ENCODE peak calls at places on chromosomes 3 and 15, in nine cellular contexts. One of them, this sample, is unnamed.

GRCh38 chr3:167350245-167350862 is 29.7 kb downstream of the ZBBX start:
- DNase-seq in NCI-H1092 treated with DMSO at 0.1 percent for 48 hours: peak; percentile 1
- DNase-seq in mucosa of gallbladder: no peak
- DNase-seq in activated T-cell treated with anti-CD3 and anti-CD28 coated beads for 48 hours: no peak
- DNase-seq in RCC 7860: peak; percentile 9
- DNase-seq in NCI-H526 treated with DMSO at 0.1 percent for 48 hours: no peak
- DNase-seq in choroid plexus epithelial cell: peak; percentile 3
- DNase-seq in MCF 10A: peak; percentile 64
- DNase-seq in T-cell: no peak
- DNase-seq in this sample: no peak

GRCh38 chr15:89360294-89360971 is 25.8 kb upstream of the POLG start:
- DNase-seq in RCC 7860: no peak
- DNase-seq in choroid plexus epithelial cell: no peak
- DNase-seq in NCI-H526 treated with DMSO at 0.1 percent for 48 hours: no peak
- DNase-seq in T-cell: no peak
- DNase-seq in NCI-H1092 treated with DMSO at 0.1 percent for 48 hours: no peak
- DNase-seq in mucosa of gallbladder: no peak
- DNase-seq in MCF 10A: no peak
- DNase-seq in activated T-cell treated with anti-CD3 and anti-CD28 coated beads for 48 hours: no peak
- DNase-seq in this sample: no peak

GRCh38 chr15:42009474-42009873 is 11.4 kb downstream of the PLA2G4E start:
- DNase-seq in MCF 10A: no peak
- DNase-seq in activated T-cell treated with anti-CD3 and anti-CD28 coated beads for 48 hours: no peak
- DNase-seq in T-cell: no peak
- DNase-seq in NCI-H526 treated with DMSO at 0.1 percent for 48 hours: no peak
- DNase-seq in RCC 7860: no peak
- DNase-seq in mucosa of gallbladder: no peak
- DNase-seq in choroid plexus epithelial cell: no peak
- DNase-seq in NCI-H1092 treated with DMSO at 0.1 percent for 48 hours: no peak
- DNase-seq in this sample: no peak

GRCh38 chr15:33313491-33313890 is 2.7 kb downstream of the RYR3 start:
- DNase-seq in NCI-H1092 treated with DMSO at 0.1 percent for 48 hours: no peak
- DNase-seq in choroid plexus epithelial cell: no peak
- DNase-seq in MCF 10A: peak; percentile 16
- DNase-seq in mucosa of gallbladder: no peak
- DNase-seq in activated T-cell treated with anti-CD3 and anti-CD28 coated beads for 48 hours: no peak
- DNase-seq in NCI-H526 treated with DMSO at 0.1 percent for 48 hours: no peak
- DNase-seq in T-cell: no peak
- DNase-seq in RCC 7860: no peak
- DNase-seq in this sample: no peak

GRCh38 chr15:51757463-51757862 is 6.1 kb downstream of the TMOD2 start:
- DNase-seq in activated T-cell treated with anti-CD3 and anti-CD28 coated beads for 48 hours: no peak
- DNase-seq in MCF 10A: no peak
- DNase-seq in mucosa of gallbladder: no peak
- DNase-seq in choroid plexus epithelial cell: no peak
- DNase-seq in RCC 7860: no peak
- DNase-seq in NCI-H1092 treated with DMSO at 0.1 percent for 48 hours: no peak
- DNase-seq in NCI-H526 treated with DMSO at 0.1 percent for 48 hours: no peak
- DNase-seq in T-cell: no peak
- DNase-seq in this sample: no peak

GRCh38 chr15:73239564-73240208 is 129.1 kb downstream of the HCN4 start:
- DNase-seq in mucosa of gallbladder: no peak
- DNase-seq in NCI-H1092 treated with DMSO at 0.1 percent for 48 hours: no peak
- DNase-seq in choroid plexus epithelial cell: peak; percentile 29
- DNase-seq in activated T-cell treated with anti-CD3 and anti-CD28 coated beads for 48 hours: no peak
- DNase-seq in T-cell: no peak
- DNase-seq in NCI-H526 treated with DMSO at 0.1 percent for 48 hours: peak; percentile 42
- DNase-seq in RCC 7860: no peak
- DNase-seq in MCF 10A: peak; percentile 6
- DNase-seq in this sample: no peak

GRCh38 chr3:6860911-6861330 is at the start of gene GRM7:
- DNase-seq in T-cell: no peak
- DNase-seq in RCC 7860: no peak
- DNase-seq in choroid plexus epithelial cell: no peak
- DNase-seq in MCF 10A: no peak
- DNase-seq in mucosa of gallbladder: peak; percentile 15
- DNase-seq in NCI-H1092 treated with DMSO at 0.1 percent for 48 hours: no peak
- DNase-seq in NCI-H526 treated with DMSO at 0.1 percent for 48 hours: peak; percentile 30
- DNase-seq in activated T-cell treated with anti-CD3 and anti-CD28 coated beads for 48 hours: no peak
- DNase-seq in this sample: no peak

GRCh38 chr15:90994059-90994416 is 297 bp downstream of the PRC1 start:
- DNase-seq in RCC 7860: no peak
- DNase-seq in mucosa of gallbladder: no peak
- DNase-seq in NCI-H1092 treated with DMSO at 0.1 percent for 48 hours: no peak
- DNase-seq in T-cell: no peak
- DNase-seq in activated T-cell treated with anti-CD3 and anti-CD28 coated beads for 48 hours: peak; percentile 3
- DNase-seq in MCF 10A: no peak
- DNase-seq in choroid plexus epithelial cell: no peak
- DNase-seq in NCI-H526 treated with DMSO at 0.1 percent for 48 hours: no peak
- DNase-seq in this sample: no peak

GRCh38 chr15:94793641-94794040 is 562.3 kb downstream of the MCTP2 start:
- DNase-seq in mucosa of gallbladder: no peak
- DNase-seq in RCC 7860: peak; percentile 15
- DNase-seq in MCF 10A: peak; percentile 47
- DNase-seq in NCI-H1092 treated with DMSO at 0.1 percent for 48 hours: no peak
- DNase-seq in T-cell: no peak
- DNase-seq in NCI-H526 treated with DMSO at 0.1 percent for 48 hours: peak; percentile 99
- DNase-seq in activated T-cell treated with anti-CD3 and anti-CD28 coated beads for 48 hours: no peak
- DNase-seq in choroid plexus epithelial cell: peak; percentile 8
- DNase-seq in this sample: no peak

GRCh38 chr3:25589783-25590258 is 74.9 kb downstream of the TOP2B start:
- DNase-seq in activated T-cell treated with anti-CD3 and anti-CD28 coated beads for 48 hours: no peak
- DNase-seq in T-cell: no peak
- DNase-seq in NCI-H1092 treated with DMSO at 0.1 percent for 48 hours: no peak
- DNase-seq in NCI-H526 treated with DMSO at 0.1 percent for 48 hours: no peak
- DNase-seq in MCF 10A: no peak
- DNase-seq in RCC 7860: no peak
- DNase-seq in choroid plexus epithelial cell: peak; percentile 81
- DNase-seq in mucosa of gallbladder: peak; percentile 11
- DNase-seq in this sample: no peak

GRCh38 chr15:33190539-33190938 is 4.0 kb downstream of the FMN1 start:
- DNase-seq in MCF 10A: no peak
- DNase-seq in mucosa of gallbladder: no peak
- DNase-seq in NCI-H1092 treated with DMSO at 0.1 percent for 48 hours: no peak
- DNase-seq in RCC 7860: no peak
- DNase-seq in activated T-cell treated with anti-CD3 and anti-CD28 coated beads for 48 hours: no peak
- DNase-seq in T-cell: no peak
- DNase-seq in choroid plexus epithelial cell: no peak
- DNase-seq in NCI-H526 treated with DMSO at 0.1 percent for 48 hours: no peak
- DNase-seq in this sample: no peak

GRCh38 chr15:31905054-31905453 is 125.3 kb upstream of the CHRNA7 start:
- DNase-seq in NCI-H1092 treated with DMSO at 0.1 percent for 48 hours: no peak
- DNase-seq in MCF 10A: no peak
- DNase-seq in mucosa of gallbladder: no peak
- DNase-seq in T-cell: no peak
- DNase-seq in choroid plexus epithelial cell: no peak
- DNase-seq in RCC 7860: no peak
- DNase-seq in NCI-H526 treated with DMSO at 0.1 percent for 48 hours: no peak
- DNase-seq in activated T-cell treated with anti-CD3 and anti-CD28 coated beads for 48 hours: no peak
- DNase-seq in this sample: no peak

GRCh38 chr3:101261506-101261905 is 58.9 kb downstream of the IMPG2 start:
- DNase-seq in MCF 10A: no peak
- DNase-seq in RCC 7860: no peak
- DNase-seq in mucosa of gallbladder: no peak
- DNase-seq in choroid plexus epithelial cell: peak; percentile 47
- DNase-seq in T-cell: no peak
- DNase-seq in NCI-H1092 treated with DMSO at 0.1 percent for 48 hours: no peak
- DNase-seq in activated T-cell treated with anti-CD3 and anti-CD28 coated beads for 48 hours: no peak
- DNase-seq in NCI-H526 treated with DMSO at 0.1 percent for 48 hours: no peak
- DNase-seq in this sample: no peak

GRCh38 chr3:110193114-110193513 is 855.8 kb upstream of the DPPA4 start:
- DNase-seq in MCF 10A: no peak
- DNase-seq in NCI-H1092 treated with DMSO at 0.1 percent for 48 hours: no peak
- DNase-seq in choroid plexus epithelial cell: peak; percentile 9
- DNase-seq in activated T-cell treated with anti-CD3 and anti-CD28 coated beads for 48 hours: no peak
- DNase-seq in T-cell: no peak
- DNase-seq in mucosa of gallbladder: no peak
- DNase-seq in NCI-H526 treated with DMSO at 0.1 percent for 48 hours: no peak
- DNase-seq in RCC 7860: no peak
- DNase-seq in this sample: no peak

GRCh38 chr15:65583701-65584100 is 27.2 kb downstream of the INTS14 start:
- DNase-seq in mucosa of gallbladder: no peak
- DNase-seq in NCI-H526 treated with DMSO at 0.1 percent for 48 hours: no peak
- DNase-seq in choroid plexus epithelial cell: peak; percentile 86
- DNase-seq in T-cell: peak; percentile 61
- DNase-seq in RCC 7860: peak; percentile 47
- DNase-seq in activated T-cell treated with anti-CD3 and anti-CD28 coated beads for 48 hours: no peak
- DNase-seq in NCI-H1092 treated with DMSO at 0.1 percent for 48 hours: no peak
- DNase-seq in MCF 10A: no peak
- DNase-seq in this sample: peak; percentile 6

GRCh38 chr3:48130321-48130881 is 57.8 kb downstream of the CDC25A start:
- DNase-seq in MCF 10A: no peak
- DNase-seq in mucosa of gallbladder: peak; percentile 74
- DNase-seq in NCI-H526 treated with DMSO at 0.1 percent for 48 hours: no peak
- DNase-seq in NCI-H1092 treated with DMSO at 0.1 percent for 48 hours: no peak
- DNase-seq in T-cell: no peak
- DNase-seq in activated T-cell treated with anti-CD3 and anti-CD28 coated beads for 48 hours: no peak
- DNase-seq in choroid plexus epithelial cell: peak; percentile 96
- DNase-seq in RCC 7860: peak; percentile 19
- DNase-seq in this sample: no peak

GRCh38 chr15:68229386-68230156 is at the start of gene CLN6:
- DNase-seq in NCI-H1092 treated with DMSO at 0.1 percent for 48 hours: peak; percentile 75
- DNase-seq in RCC 7860: peak; percentile 52
- DNase-seq in choroid plexus epithelial cell: peak; percentile 86
- DNase-seq in NCI-H526 treated with DMSO at 0.1 percent for 48 hours: peak; percentile 76
- DNase-seq in T-cell: peak; percentile 76
- DNase-seq in mucosa of gallbladder: peak; percentile 76
- DNase-seq in activated T-cell treated with anti-CD3 and anti-CD28 coated beads for 48 hours: peak; percentile 81
- DNase-seq in MCF 10A: peak; percentile 78
- DNase-seq in this sample: peak; percentile 84

GRCh38 chr3:55362206-55362960 is 124.7 kb downstream of the WNT5A start:
- DNase-seq in mucosa of gallbladder: no peak
- DNase-seq in activated T-cell treated with anti-CD3 and anti-CD28 coated beads for 48 hours: no peak
- DNase-seq in T-cell: no peak
- DNase-seq in choroid plexus epithelial cell: peak; percentile 50
- DNase-seq in RCC 7860: no peak
- DNase-seq in NCI-H526 treated with DMSO at 0.1 percent for 48 hours: no peak
- DNase-seq in MCF 10A: peak; percentile 25
- DNase-seq in NCI-H1092 treated with DMSO at 0.1 percent for 48 hours: no peak
- DNase-seq in this sample: no peak

GRCh38 chr15:66405605-66406004 is 18.9 kb downstream of the MAP2K1 start:
- DNase-seq in RCC 7860: no peak
- DNase-seq in choroid plexus epithelial cell: no peak
- DNase-seq in activated T-cell treated with anti-CD3 and anti-CD28 coated beads for 48 hours: no peak
- DNase-seq in T-cell: no peak
- DNase-seq in NCI-H526 treated with DMSO at 0.1 percent for 48 hours: no peak
- DNase-seq in NCI-H1092 treated with DMSO at 0.1 percent for 48 hours: no peak
- DNase-seq in mucosa of gallbladder: no peak
- DNase-seq in MCF 10A: no peak
- DNase-seq in this sample: no peak

GRCh38 chr3:176814252-176814651 is 383.0 kb downstream of the TBL1XR1 start:
- DNase-seq in choroid plexus epithelial cell: peak; percentile 78
- DNase-seq in activated T-cell treated with anti-CD3 and anti-CD28 coated beads for 48 hours: peak; percentile 9
- DNase-seq in NCI-H1092 treated with DMSO at 0.1 percent for 48 hours: no peak
- DNase-seq in NCI-H526 treated with DMSO at 0.1 percent for 48 hours: no peak
- DNase-seq in mucosa of gallbladder: peak; percentile 56
- DNase-seq in MCF 10A: peak; percentile 34
- DNase-seq in T-cell: no peak
- DNase-seq in RCC 7860: peak; percentile 32
- DNase-seq in this sample: no peak

GRCh38 chr15:69096197-69096596 is 64.2 kb upstream of the GLCE start:
- DNase-seq in RCC 7860: no peak
- DNase-seq in mucosa of gallbladder: no peak
- DNase-seq in MCF 10A: no peak
- DNase-seq in activated T-cell treated with anti-CD3 and anti-CD28 coated beads for 48 hours: no peak
- DNase-seq in NCI-H526 treated with DMSO at 0.1 percent for 48 hours: no peak
- DNase-seq in NCI-H1092 treated with DMSO at 0.1 percent for 48 hours: no peak
- DNase-seq in T-cell: no peak
- DNase-seq in choroid plexus epithelial cell: peak; percentile 56
- DNase-seq in this sample: no peak